ENCODE peak calls at places on chromosome 19, in nine cellular contexts. P, B, U, Z, O, A, V, X and F are unnamed samples. For H3K9me3, the result is how much of the 10 kb centered on the place peaks cover.

GRCh38 chr19:632228-633067 is 889 bp downstream of the POLRMT start:
- DNase-seq in U (no peak), V (no peak), A (no peak), P (no peak), B (no peak), X (peak), Z (peak), O (no peak), F (no peak)

GRCh38 chr19:45090034-45090433 is 2.9 kb upstream of the PPP1R37 start:
- DNase-seq in B (no peak), X (no peak), U (no peak), V (no peak), P (no peak), Z (no peak), O (no peak), A (no peak), F (no peak)

GRCh38 chr19:3968556-3969434 is 2.1 kb downstream of the DAPK3 start:
- DNase-seq in X (peak), Z (peak), P (peak), A (peak), B (peak), V (peak), O (peak), U (peak), F (peak)

GRCh38 chr19:750640-751423 is at the start of gene MISP:
- DNase-seq in A (no peak), V (peak), U (no peak), X (no peak), P (no peak), O (no peak), Z (no peak), B (peak), F (no peak)

GRCh38 chr19:41588497-41589209 is 12.7 kb downstream of the CEACAM21 start:
- DNase-seq in O (no peak), U (no peak), X (peak), B (no peak), V (no peak), P (no peak), Z (peak), A (no peak), F (no peak)

GRCh38 chr19:43616954-43617353 is 2.5 kb downstream of the ZNF428 start:
- DNase-seq in X (no peak), O (no peak), A (no peak), B (no peak), P (no peak), V (no peak), U (no peak), Z (no peak), F (no peak)

GRCh38 chr19:34336781-34337271 is 28.2 kb upstream of the GPI start:
- DNase-seq in A (no peak), V (no peak), O (no peak), P (no peak), X (no peak), Z (peak), B (no peak), U (no peak), F (no peak)

GRCh38 chr19:45076029-45076850 is at the start of gene ZNF296:
- DNase-seq in Z (no peak), U (peak), V (peak), B (peak), P (no peak), O (no peak), X (peak), A (no peak), F (peak)

DNA sequence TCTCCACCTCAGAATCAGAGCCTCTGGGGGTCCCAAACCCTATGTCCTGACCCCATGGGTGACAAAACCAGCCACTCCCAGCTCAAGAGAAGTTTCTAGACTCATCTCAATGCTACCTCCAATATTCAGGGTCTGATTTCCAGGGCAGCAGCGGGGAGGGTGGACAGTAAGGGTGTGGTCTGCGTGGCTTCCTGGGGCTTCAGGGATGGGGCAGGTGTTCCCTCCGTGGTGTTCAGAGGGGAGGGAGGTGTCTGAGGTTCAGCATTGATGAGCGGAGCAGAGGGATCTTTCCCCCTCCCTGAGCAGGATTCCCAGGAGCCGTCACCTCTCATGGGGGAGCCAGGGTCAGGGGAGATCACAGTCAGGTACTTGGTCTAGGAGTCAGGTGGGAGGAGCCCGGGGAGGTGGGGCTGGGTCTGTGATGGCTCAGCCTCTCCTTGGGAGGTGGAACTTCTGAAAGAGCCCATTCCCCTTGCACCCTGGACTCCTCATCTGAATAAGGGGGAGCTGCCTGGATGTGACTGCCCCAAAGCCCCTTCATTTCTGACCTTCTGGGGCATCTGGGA is 2.9 kb downstream of the LILRA2 start:
- DNase-seq in U (no peak), V (no peak), B (no peak), A (no peak), X (peak), O (no peak), P (no peak), Z (no peak), F (no peak)
- H3K9me3 ChIP-seq in U (under half), V (under half), B (under half), A (under half), X (under half), O (under half), P (under half), Z (under half), F (under half)

GRCh38 chr19:49891393-49891792 is 5.3 kb downstream of the IL4I1 start:
- DNase-seq in B (no peak), O (no peak), Z (no peak), U (no peak), A (no peak), X (no peak), V (no peak), P (no peak), F (no peak)

GRCh38 chr19:49889687-49890348 is 6.9 kb downstream of the IL4I1 start:
- DNase-seq in V (peak), Z (peak), O (no peak), U (peak), X (peak), P (no peak), A (peak), B (peak), F (peak)

GRCh38 chr19:49892716-49893115 is 4.0 kb downstream of the IL4I1 start:
- DNase-seq in P (no peak), X (no peak), Z (no peak), A (no peak), O (no peak), B (no peak), V (no peak), U (no peak), F (no peak)

GRCh38 chr19:49889038-49889686 is 7.5 kb downstream of the IL4I1 start:
- DNase-seq in Z (no peak), O (no peak), V (peak), B (no peak), U (no peak), X (no peak), A (no peak), P (no peak), F (no peak)

DNA sequence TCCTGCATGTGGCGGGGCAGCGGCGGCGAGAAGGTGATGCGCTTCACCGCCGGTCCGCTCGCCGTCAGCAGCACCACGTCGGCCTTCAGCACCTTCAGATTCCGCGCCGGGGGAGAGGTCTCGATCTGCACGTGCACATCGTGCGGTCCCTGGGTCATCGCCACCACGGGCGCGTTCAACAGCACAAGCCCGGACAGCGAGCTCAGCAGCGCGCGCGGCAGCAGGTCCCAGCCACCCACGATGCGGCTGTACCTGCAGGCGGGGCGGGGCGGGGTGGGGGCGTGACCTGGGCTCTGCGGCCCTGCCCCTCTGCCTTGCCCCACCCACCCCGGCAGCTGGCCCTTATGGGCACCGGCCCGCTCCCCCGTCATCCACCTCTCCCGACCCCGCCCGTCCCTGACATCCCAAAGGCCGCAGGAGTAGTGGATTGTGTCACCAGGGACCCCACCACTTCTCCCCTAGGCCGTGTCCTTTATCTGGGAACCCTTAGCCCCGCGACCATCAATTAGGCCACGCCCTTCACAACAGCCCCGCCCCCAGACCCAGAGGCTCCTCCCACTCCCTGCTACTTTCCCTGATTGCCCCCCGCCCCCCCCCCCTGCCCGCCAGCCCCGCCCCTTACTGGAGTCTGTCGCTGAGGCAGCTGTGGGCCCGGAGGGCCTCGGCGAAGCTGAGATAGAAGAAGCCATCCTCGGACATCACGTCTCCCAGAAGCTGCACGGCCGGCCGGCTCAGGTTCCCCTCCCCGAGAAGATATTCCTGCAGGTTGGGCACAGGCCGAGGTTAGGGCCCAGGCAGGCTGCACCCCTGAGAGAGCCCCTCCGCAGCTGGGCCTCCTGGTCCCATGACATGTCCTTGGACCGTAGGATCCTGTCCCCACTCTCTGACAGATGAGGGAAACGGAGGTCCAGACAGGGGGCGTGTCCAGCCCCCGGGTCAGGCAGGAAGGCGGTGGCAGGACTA is 6.1 kb downstream of the IL4I1 start:
- DNase-seq in A (no peak), P (no peak), B (peak), U (no peak), X (no peak), O (no peak), Z (no peak), V (peak), F (no peak)
- TF ChIP-seq CTCF in A (no peak), P (no peak), B (no peak), U (no peak), X (no peak), O (no peak), Z (no peak), V (peak), F (no peak)

GRCh38 chr19:57643734-57644133 is 10.8 kb downstream of the ZNF211 start:
- DNase-seq in X (no peak), B (no peak), A (no peak), Z (no peak), O (no peak), V (no peak), P (no peak), U (no peak), F (no peak)
- H3K9me3 ChIP-seq in X (under half), B (under half), A (under half), Z (under half), O (half or more), V (under half), P (half or more), U (under half), F (under half)

GRCh38 chr19:35513975-35514809 is 743 bp upstream of the DMKN start:
- DNase-seq in Z (no peak), X (peak), A (no peak), V (no peak), O (no peak), B (no peak), U (no peak), P (no peak), F (no peak)
- TF ChIP-seq CTCF in Z (no peak), X (peak), A (no peak), V (peak), O (no peak), B (no peak), U (no peak), P (no peak), F (no peak)

DNA sequence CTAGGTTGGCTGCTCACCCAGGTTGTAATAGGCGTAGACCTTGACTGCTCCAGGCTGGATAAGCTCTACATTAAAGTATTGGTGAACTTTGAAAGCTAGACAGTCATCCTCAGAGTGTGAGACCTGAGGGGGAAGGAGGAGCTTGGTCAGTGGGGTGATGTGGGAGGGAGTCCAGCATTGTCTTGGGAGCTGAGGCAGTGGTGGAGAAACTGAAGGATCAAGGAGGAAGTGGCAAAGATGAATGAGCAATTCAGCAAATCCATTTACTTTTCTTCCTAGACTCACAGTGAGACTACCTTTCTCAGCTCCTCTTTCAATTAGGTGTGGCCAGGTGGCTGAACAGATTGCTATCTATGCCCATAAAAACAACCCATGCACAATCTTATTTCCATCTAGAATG is 10.2 kb upstream of the TNFSF14 start:
- DNase-seq in A (no peak), V (peak), Z (no peak), B (no peak), X (no peak), P (no peak), O (no peak), U (no peak), F (no peak)
- H3K9me3 ChIP-seq in A (under half), V (under half), Z (under half), B (under half), X (under half), P (under half), O (under half), U (under half), F (under half)

DNA sequence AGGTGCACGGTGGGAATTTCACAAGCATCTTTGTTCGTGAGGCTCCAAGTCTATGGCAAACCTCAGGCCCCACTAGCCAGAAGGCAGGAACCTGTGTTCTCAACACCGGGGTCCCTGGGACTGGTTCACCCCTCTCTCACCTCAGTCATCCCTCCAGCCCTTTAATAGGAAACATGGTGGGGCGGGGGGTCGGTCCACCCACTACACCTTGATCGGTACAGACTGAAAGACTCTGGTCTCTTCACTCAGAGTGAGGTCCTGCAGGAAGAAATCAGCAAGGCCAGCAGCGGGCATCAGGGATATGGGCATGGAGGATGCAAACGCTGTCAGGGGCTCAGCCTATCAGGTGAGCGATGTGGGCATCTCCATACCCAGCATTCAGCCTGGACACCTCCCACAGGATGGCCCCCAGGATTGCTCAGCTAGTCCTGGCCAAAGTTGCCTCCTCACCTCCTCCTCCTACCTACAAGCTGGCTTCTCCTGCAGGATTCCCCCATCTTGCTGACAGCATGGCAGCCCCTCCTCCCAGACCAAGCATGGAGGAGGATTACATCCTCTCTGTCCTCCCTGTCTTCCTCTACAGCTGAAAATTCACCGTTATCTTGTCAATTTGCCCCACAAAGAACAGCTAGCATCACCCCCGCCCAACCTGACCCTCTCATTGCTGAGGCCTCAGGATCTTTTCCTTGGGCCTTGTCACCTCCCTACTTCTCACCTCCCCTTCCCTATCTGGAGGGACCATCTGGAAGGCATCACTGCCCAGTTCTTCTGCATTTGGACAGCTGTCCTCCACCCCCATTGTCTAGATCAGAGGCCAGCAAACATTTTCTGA is 37.3 kb upstream of the CD33 start:
- DNase-seq in A (no peak), Z (no peak), U (no peak), X (no peak), P (no peak), O (no peak), B (no peak), V (no peak), F (no peak)
- TF ChIP-seq CTCF in A (no peak), Z (no peak), U (no peak), X (no peak), P (no peak), O (no peak), B (no peak), V (no peak), F (no peak)

GRCh38 chr19:27775395-27775794 is 1437.6 kb downstream of the UQCRFS1 start:
- DNase-seq in O (no peak), B (no peak), V (no peak), U (no peak), X (no peak), Z (no peak), A (no peak), P (no peak), F (peak)
- H3K9me3 ChIP-seq in O (half or more), B (under half), V (under half), U (under half), X (under half), Z (under half), A (under half), P (half or more), F (under half)

DNA sequence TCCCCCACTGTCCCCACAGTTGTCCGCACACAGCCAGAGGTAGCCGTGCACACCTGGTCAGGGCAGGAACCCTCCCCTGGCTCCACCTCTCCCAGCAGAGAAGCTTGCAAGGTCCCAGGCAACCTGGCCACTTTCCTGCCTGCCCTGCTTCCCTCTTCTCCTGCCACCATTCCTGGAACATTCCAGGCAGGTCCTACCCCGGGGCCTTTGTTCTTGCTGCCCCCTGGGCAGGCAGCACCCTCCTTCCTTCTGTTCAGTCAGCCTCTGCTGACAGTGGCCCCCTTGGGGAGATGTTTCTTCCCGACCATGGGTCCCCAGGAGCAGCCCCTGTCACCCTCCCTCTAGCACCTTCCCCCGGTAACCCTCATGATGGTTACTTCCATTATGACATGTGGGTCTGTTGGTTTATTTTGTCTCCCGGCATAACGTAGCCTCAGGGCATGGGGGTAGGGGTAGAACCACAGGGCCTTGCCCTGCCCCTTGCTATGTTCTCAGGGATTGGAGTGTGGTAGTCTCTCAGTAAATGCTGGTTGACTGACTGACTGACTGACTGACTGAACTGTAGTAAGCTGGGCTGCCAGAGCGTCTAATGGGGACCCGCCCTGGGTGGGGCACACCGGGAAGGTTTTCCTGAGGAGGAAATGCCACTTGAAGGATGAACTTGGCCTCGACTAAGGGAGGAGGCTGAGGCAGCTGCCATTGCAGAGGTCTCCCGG is 10.8 kb downstream of the PAK4 start:
- DNase-seq in Z (no peak), X (peak), A (no peak), U (no peak), P (no peak), V (no peak), O (no peak), B (peak), F (no peak)
- TF ChIP-seq CTCF in Z (no peak), X (no peak), A (no peak), U (no peak), P (no peak), V (no peak), O (no peak), B (no peak), F (no peak)